ENCODE peak calls at places on chromosome 21, in nine cellular contexts. I is IMR-90; W is CD8-positive, alpha-beta T cell; K is body of pancreas; A is AG09309; O is fibroblast of mammary gland; Z is lower leg skin; U is fibroblast of pulmonary artery; C is GM06990. G is an unnamed sample.

GRCh38 chr21:24220466-24220865 is 1386.8 kb downstream of the MRPL39 start:
- DNase-seq in W (no peak), O (no peak), Z (no peak), U (no peak), K (no peak), I (peak), C (no peak), A (no peak), G (no peak)

GRCh38 chr21:32520885-32521735 is 64.2 kb downstream of the TCP10L start:
- DNase-seq in A (peak), Z (peak), I (peak), U (peak), K (peak), W (no peak), O (peak), C (no peak), G (peak)

GRCh38 chr21:23694396-23694795 is 1912.9 kb downstream of the MRPL39 start:
- DNase-seq in W (no peak), Z (no peak), O (no peak), A (no peak), U (no peak), C (no peak), K (no peak), I (no peak), G (no peak)

GRCh38 chr21:23452384-23453083 is 2154.7 kb downstream of the MRPL39 start:
- DNase-seq in Z (no peak), W (no peak), O (no peak), U (no peak), A (no peak), C (no peak), I (no peak), K (peak), G (no peak)

GRCh38 chr21:26624983-26625519 is 52.0 kb upstream of the CYYR1 start:
- DNase-seq in Z (no peak), K (no peak), U (no peak), O (no peak), W (no peak), C (no peak), I (no peak), A (no peak), G (no peak)

GRCh38 chr21:24076179-24076578 is 1531.1 kb downstream of the MRPL39 start:
- DNase-seq in C (no peak), W (no peak), U (peak), A (no peak), K (no peak), I (peak), Z (no peak), O (no peak), G (peak)

GRCh38 chr21:41359289-41359688 is 2.5 kb upstream of the MX2 start:
- DNase-seq in K (peak), I (no peak), C (no peak), A (no peak), W (no peak), U (no peak), Z (no peak), O (no peak), G (no peak)

GRCh38 chr21:15240846-15241245 is 176.0 kb upstream of the NRIP1 start:
- DNase-seq in O (no peak), C (no peak), W (no peak), U (peak), K (no peak), I (no peak), A (no peak), Z (no peak), G (no peak)

GRCh38 chr21:15319727-15320126 is 254.9 kb upstream of the NRIP1 start:
- DNase-seq in O (no peak), C (no peak), A (no peak), I (no peak), K (no peak), Z (no peak), U (no peak), W (no peak), G (no peak)

GRCh38 chr21:29436143-29436542 is 137.4 kb downstream of the BACH1 start:
- DNase-seq in A (no peak), C (no peak), O (peak), Z (no peak), I (no peak), K (no peak), W (peak), U (peak), G (no peak)

DNA sequence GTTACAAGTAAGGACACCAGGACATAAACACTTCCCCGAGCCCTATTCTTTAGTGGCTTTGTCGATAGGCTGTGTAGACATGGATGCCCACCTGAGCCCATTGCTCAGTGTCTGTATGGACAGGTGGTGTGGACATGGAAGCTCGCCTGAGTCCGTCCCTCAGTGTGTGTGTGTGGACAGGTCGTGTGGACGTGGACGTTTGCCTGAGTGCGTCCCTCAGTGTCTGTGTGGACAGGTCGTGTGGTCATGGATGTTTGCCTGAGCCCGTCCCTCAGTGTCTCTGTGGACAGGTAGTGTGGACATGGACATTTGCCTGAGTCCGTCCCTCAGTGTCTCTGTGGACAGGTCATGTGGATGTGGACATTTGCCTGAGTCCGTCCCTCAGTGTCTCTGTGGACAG is 38.7 kb upstream of the COL6A2 start:
- DNase-seq in A (no peak), I (no peak), O (no peak), U (no peak), C (no peak), W (no peak), K (no peak), Z (no peak), G (no peak)
- TF ChIP-seq CTCF in A (no peak), I (no peak), O (no peak), U (no peak), C (no peak), W (no peak), K (no peak), Z (no peak), G (no peak)

GRCh38 chr21:38902608-38903445 is 97.1 kb downstream of the ETS2 start:
- DNase-seq in C (no peak), W (no peak), A (no peak), K (no peak), O (no peak), Z (no peak), U (no peak), I (no peak), G (no peak)

GRCh38 chr21:38900499-38900898 is 94.8 kb downstream of the ETS2 start:
- DNase-seq in K (no peak), O (no peak), Z (no peak), C (no peak), I (no peak), A (no peak), U (no peak), W (no peak), G (no peak)

GRCh38 chr21:38898422-38899098 is 92.8 kb downstream of the ETS2 start:
- DNase-seq in Z (no peak), W (no peak), K (no peak), U (no peak), O (no peak), I (no peak), C (no peak), A (no peak), G (no peak)

GRCh38 chr21:38897532-38898421 is 92.0 kb downstream of the ETS2 start:
- DNase-seq in O (no peak), Z (no peak), K (no peak), A (no peak), C (no peak), I (no peak), U (no peak), W (no peak), G (no peak)

DNA sequence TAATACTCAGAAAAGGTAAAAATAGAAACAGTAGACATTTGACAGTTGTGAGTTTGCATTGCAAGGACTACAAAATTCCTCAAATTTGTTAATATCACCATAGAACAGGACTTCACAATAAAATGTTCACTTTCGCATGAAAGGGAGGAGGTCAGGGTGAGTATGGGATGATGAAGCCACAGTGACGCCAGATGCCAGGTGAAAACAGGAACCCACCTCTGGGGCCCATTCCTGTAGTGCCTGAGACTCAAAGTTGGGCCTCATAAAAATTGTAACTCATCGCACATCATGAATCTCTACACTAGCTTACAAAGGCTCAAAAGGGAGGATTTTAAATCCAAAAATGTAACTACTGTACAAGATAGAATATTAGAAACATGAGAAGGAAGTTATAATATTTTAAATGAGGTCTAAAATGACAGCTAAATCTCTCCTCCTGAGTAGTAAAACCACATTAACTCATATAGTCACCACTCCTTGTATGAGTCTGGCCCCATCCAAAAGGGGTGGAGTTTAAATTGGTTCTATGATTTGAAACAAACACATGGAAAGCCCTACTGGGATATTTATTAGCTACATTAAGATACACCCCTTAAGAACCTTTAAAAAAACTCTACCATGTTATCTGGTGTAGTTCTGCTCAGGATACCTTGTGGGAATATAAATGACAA is 93.7 kb downstream of the ETS2 start:
- DNase-seq in K (no peak), U (no peak), Z (no peak), W (no peak), A (no peak), C (no peak), I (no peak), O (no peak), G (no peak)
- H3K4me3 ChIP-seq in K (no peak), U (no peak), Z (no peak), W (no peak), A (no peak), C (no peak), I (no peak), O (no peak), G (no peak)

GRCh38 chr21:36854391-36854790 is 112.1 kb downstream of the HLCS start:
- DNase-seq in I (peak), Z (no peak), U (peak), W (peak), K (peak), C (no peak), A (no peak), O (peak), G (no peak)
- TF ChIP-seq CTCF in I (peak), Z (no peak), U (peak), W (peak), K (peak), C (peak), A (peak), O (peak), G (peak)

DNA sequence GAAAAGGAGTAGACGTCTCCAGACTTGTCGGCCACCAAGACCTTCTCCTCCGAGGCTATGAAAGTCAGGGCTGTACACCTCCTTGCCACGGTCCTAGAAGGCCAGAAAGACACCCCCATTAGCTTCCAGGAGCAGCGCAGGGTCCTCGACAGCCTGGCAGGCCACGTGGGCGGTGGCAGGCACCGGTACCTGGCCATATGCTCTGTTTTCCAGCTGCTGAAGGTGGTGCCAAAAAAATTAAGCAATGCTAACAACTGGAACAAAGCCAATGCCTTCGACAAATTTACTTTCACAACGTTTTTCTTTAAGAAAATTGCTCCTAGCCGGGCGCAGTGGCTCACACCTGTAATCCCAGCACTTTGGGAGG is 15.9 kb downstream of the WDR4 start:
- DNase-seq in C (no peak), Z (no peak), U (peak), K (no peak), A (no peak), W (no peak), O (no peak), I (no peak), G (no peak)
- H3K4me3 ChIP-seq in C (no peak), Z (no peak), U (no peak), K (no peak), A (no peak), W (no peak), O (no peak), I (no peak), G (no peak)

DNA sequence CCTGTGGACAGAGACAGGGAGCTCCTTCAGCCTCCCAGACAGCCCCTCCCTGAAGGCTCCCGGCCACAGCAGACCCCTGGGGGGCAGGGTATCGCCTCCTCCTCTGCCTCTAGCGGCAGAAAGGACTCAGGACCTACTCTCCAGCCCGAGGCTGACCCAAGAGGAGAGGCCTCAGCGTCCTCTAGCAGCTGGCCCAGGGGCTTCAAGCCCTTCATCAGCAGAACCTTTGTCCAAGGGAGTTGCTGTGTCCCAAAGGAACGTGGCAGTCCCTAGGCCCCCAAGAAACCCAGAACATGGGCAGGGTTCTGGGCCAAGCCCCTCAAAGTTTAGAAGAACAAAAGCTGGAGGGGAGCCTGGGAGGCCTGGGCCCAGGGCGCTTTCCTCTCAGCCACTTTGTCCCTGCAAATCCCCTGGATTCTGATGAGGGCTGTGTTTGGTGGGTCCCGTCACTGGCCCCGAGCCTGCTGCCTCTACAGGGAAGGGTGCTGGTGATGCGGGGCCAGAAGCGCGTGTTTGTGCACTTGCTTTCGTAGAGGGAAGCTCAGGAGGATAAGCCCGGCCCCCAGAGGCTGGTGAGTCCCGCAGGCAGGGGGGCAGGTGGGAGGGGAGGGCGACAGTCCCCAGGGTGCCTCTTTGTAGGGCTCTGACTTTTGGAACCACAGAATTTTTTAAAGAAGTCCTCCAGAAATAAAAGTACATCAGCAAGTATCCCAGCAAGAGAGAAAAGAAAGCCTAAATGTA is 13.3 kb downstream of the ITGB2 start:
- DNase-seq in U (no peak), A (no peak), W (no peak), C (no peak), I (no peak), O (no peak), K (no peak), Z (no peak), G (no peak)
- TF ChIP-seq CTCF in U (no peak), A (no peak), W (no peak), C (no peak), I (no peak), O (no peak), K (no peak), Z (no peak), G (peak)

GRCh38 chr21:39180429-39181019 is 2.7 kb downstream of the PSMG1 start:
- DNase-seq in C (no peak), K (no peak), W (no peak), O (no peak), Z (no peak), A (no peak), U (no peak), I (no peak), G (no peak)
- H3K4me3 ChIP-seq in C (no peak), K (no peak), W (no peak), O (no peak), Z (no peak), A (no peak), U (no peak), I (no peak), G (no peak)